ENCODE peak calls at places on chromosomes 6 and 20, in five cellular contexts. One of them, this sample, is unnamed.

GRCh38 chr6:131581523-131581922 is 8.5 kb downstream of the ARG1 start:
- DNase-seq in brain pericyte: no peak
- DNase-seq in endothelial cell: no peak
- DNase-seq in posterior vena cava: no peak
- DNase-seq in hypothalamus: no peak
- DNase-seq in this sample: no peak

GRCh38 chr6:21886601-21887091 is 293.1 kb downstream of the SOX4 start:
- DNase-seq in brain pericyte: no peak
- DNase-seq in endothelial cell: no peak
- DNase-seq in posterior vena cava: no peak
- DNase-seq in hypothalamus: no peak
- DNase-seq in this sample: peak

GRCh38 chr6:149903938-149904611 is 6.2 kb upstream of the RAET1E start:
- DNase-seq in brain pericyte: no peak
- DNase-seq in endothelial cell: no peak
- DNase-seq in posterior vena cava: no peak
- DNase-seq in hypothalamus: no peak
- DNase-seq in this sample: no peak

GRCh38 chr6:125598422-125598821 is 151.0 kb upstream of the HEY2 start:
- DNase-seq in brain pericyte: no peak
- DNase-seq in endothelial cell: no peak
- DNase-seq in posterior vena cava: peak
- DNase-seq in hypothalamus: no peak
- DNase-seq in this sample: peak

GRCh38 chr6:147390909-147391536 is 117.5 kb upstream of the SAMD5 start:
- DNase-seq in brain pericyte: no peak
- DNase-seq in endothelial cell: peak
- DNase-seq in posterior vena cava: no peak
- DNase-seq in hypothalamus: no peak
- DNase-seq in this sample: peak

GRCh38 chr6:90278129-90278528 is 18.5 kb downstream of the BACH2 start:
- DNase-seq in brain pericyte: no peak
- DNase-seq in endothelial cell: no peak
- DNase-seq in posterior vena cava: no peak
- DNase-seq in hypothalamus: no peak
- DNase-seq in this sample: no peak

GRCh38 chr20:16537025-16537665 is 36.1 kb downstream of the KIF16B start:
- DNase-seq in brain pericyte: no peak
- DNase-seq in endothelial cell: no peak
- DNase-seq in posterior vena cava: no peak
- DNase-seq in hypothalamus: no peak
- DNase-seq in this sample: no peak

GRCh38 chr6:134175532-134176282 is 123.3 kb upstream of the SLC2A12 start:
- DNase-seq in brain pericyte: no peak
- DNase-seq in endothelial cell: no peak
- DNase-seq in posterior vena cava: peak
- DNase-seq in hypothalamus: no peak
- DNase-seq in this sample: peak

GRCh38 chr20:37933797-37934633 is 31.1 kb downstream of the VSTM2L start:
- DNase-seq in brain pericyte: no peak
- DNase-seq in endothelial cell: no peak
- DNase-seq in posterior vena cava: no peak
- DNase-seq in hypothalamus: no peak
- DNase-seq in this sample: no peak

GRCh38 chr6:149864578-149865535 is 698 bp upstream of the LRP11 start:
- DNase-seq in brain pericyte: no peak
- DNase-seq in endothelial cell: peak
- DNase-seq in posterior vena cava: no peak
- DNase-seq in hypothalamus: no peak
- DNase-seq in this sample: peak

GRCh38 chr6:140809694-140810101 is 1323.0 kb upstream of the GJE1 start:
- DNase-seq in brain pericyte: no peak
- DNase-seq in endothelial cell: no peak
- DNase-seq in posterior vena cava: no peak
- DNase-seq in hypothalamus: no peak
- DNase-seq in this sample: no peak

GRCh38 chr6:75493400-75494064 is at the start of gene FILIP1:
- DNase-seq in brain pericyte: no peak
- DNase-seq in endothelial cell: peak
- DNase-seq in posterior vena cava: peak
- DNase-seq in hypothalamus: no peak
- DNase-seq in this sample: peak

GRCh38 chr20:35305682-35306556 is 13.7 kb upstream of the FAM83C start:
- DNase-seq in brain pericyte: peak
- DNase-seq in endothelial cell: no peak
- DNase-seq in posterior vena cava: peak
- DNase-seq in hypothalamus: no peak
- DNase-seq in this sample: peak